ENCODE peak calls at places on chromosomes 13 and 19, in four cellular contexts. J, K, F and L are unnamed samples.

GRCh38 chr13:49319555-49320350 is 72.0 kb downstream of the CDADC1 start:
- DNase-seq in F (no peak), J (no peak), K (no peak), L (no peak)

GRCh38 chr13:107258599-107259187 is 690.8 kb upstream of the ARGLU1 start:
- DNase-seq in J (no peak), F (no peak), K (no peak), L (no peak)

GRCh38 chr13:82829040-82829439 is 1053.2 kb downstream of the SLITRK1 start:
- DNase-seq in K (no peak), F (no peak), J (no peak), L (no peak)

GRCh38 chr13:104015646-104016396 is 949.6 kb upstream of the SLC10A2 start:
- DNase-seq in J (no peak), F (no peak), K (no peak), L (no peak)

GRCh38 chr19:49908480-49909420 is 12.1 kb upstream of the IL4I1 start:
- DNase-seq in K (no peak), J (no peak), F (no peak), L (no peak)

GRCh38 chr19:28710278-28710677 is 502.7 kb downstream of the UQCRFS1 start:
- DNase-seq in J (no peak), F (peak; percentile 78), K (no peak), L (no peak)

GRCh38 chr13:42497798-42498197 is 76.2 kb upstream of the TNFSF11 start:
- DNase-seq in J (no peak), K (no peak), F (peak; percentile 75), L (no peak)

GRCh38 chr19:52518646-52519045 is 8.8 kb upstream of the ZNF808 start:
- DNase-seq in J (no peak), F (no peak), K (no peak), L (no peak)

GRCh38 chr19:16198363-16198636 is 589 bp downstream of the AP1M1 start:
- DNase-seq in F (no peak), K (no peak), J (no peak), L (no peak)

GRCh38 chr19:40691421-40692211 is 1.2 kb upstream of the NUMBL start:
- DNase-seq in F (peak; percentile 53), J (no peak), K (no peak), L (no peak)

GRCh38 chr13:87259479-87260083 is 411.6 kb upstream of the SLITRK5 start:
- DNase-seq in K (no peak), F (no peak), J (no peak), L (no peak)

GRCh38 chr19:31286491-31286890 is 62.7 kb downstream of the TSHZ3 start:
- DNase-seq in K (no peak), J (no peak), F (no peak), L (peak; percentile 3)

GRCh38 chr19:2049741-2050348 is 1.2 kb downstream of the MKNK2 start:
- DNase-seq in J (peak; percentile 83), K (peak; percentile 79), F (peak; percentile 75), L (no peak)

GRCh38 chr19:13961826-13962737 is 9.8 kb downstream of the DCAF15 start:
- DNase-seq in K (peak; percentile 27), F (peak; percentile 26), J (no peak), L (no peak)

GRCh38 chr13:114130708-114131580 is 1.5 kb downstream of the RASA3 start:
- DNase-seq in J (peak; percentile 55), F (peak; percentile 95), K (peak; percentile 67), L (no peak)

GRCh38 chr19:48194041-48194871 is 23.8 kb downstream of the ZSWIM9 start:
- DNase-seq in J (no peak), F (peak; percentile 36), K (no peak), L (no peak)

GRCh38 chr13:92626274-92626673 is 600.3 kb upstream of the GPC6 start:
- DNase-seq in K (no peak), F (no peak), J (no peak), L (no peak)

GRCh38 chr13:113211774-113212173 is 2.4 kb downstream of the CUL4A start:
- DNase-seq in J (no peak), K (no peak), F (no peak), L (no peak)

GRCh38 chr19:58551123-58551497 is 3.8 kb downstream of the CHMP2A start:
- DNase-seq in F (no peak), J (no peak), K (no peak), L (no peak)

GRCh38 chr19:3982701-3983541 is 2.3 kb downstream of the EEF2 start:
- DNase-seq in K (peak; percentile 48), J (no peak), F (peak; percentile 80), L (no peak)

GRCh38 chr19:45591004-45591637 is 6.5 kb upstream of the OPA3 start:
- DNase-seq in K (no peak), J (no peak), F (peak; percentile 71), L (no peak)

GRCh38 chr19:43809762-43810696 is 7.8 kb upstream of the LYPD5 start:
- DNase-seq in J (no peak), K (no peak), F (peak; percentile 75), L (no peak)

GRCh38 chr13:80093888-80094287 is 247.0 kb downstream of the SPRY2 start:
- DNase-seq in J (no peak), F (no peak), K (no peak), L (no peak)

GRCh38 chr19:48815870-48816501 is 5.2 kb upstream of the BCAT2 start:
- DNase-seq in K (peak; percentile 37), J (no peak), F (peak; percentile 33), L (no peak)

GRCh38 chr13:44487989-44488388 is 88.1 kb downstream of the TSC22D1 start:
- DNase-seq in K (no peak), J (no peak), F (no peak), L (no peak)

GRCh38 chr13:50594276-50594970 is 249.1 kb downstream of the DLEU7 start:
- DNase-seq in K (no peak), J (no peak), F (no peak), L (no peak)

GRCh38 chr13:94968757-94969086 is 256.4 kb upstream of the SOX21 start:
- DNase-seq in F (no peak), J (no peak), K (no peak), L (no peak)

GRCh38 chr13:52651880-52652169 is 811 bp upstream of the SUGT1 start:
- DNase-seq in F (no peak), J (no peak), K (no peak), L (no peak)

GRCh38 chr19:4449022-4449825 is 8.4 kb downstream of the UBXN6 start:
- DNase-seq in K (peak; percentile 93), F (no peak), J (peak; percentile 85), L (no peak)

GRCh38 chr19:46710687-46711086 is 6.2 kb downstream of the PRKD2 start:
- DNase-seq in K (no peak), F (no peak), J (no peak), L (no peak)

GRCh38 chr13:29402168-29402621 is 193.3 kb downstream of the SLC7A1 start:
- DNase-seq in K (no peak), F (no peak), J (no peak), L (no peak)

GRCh38 chr19:46067691-46068090 is 26.9 kb upstream of the IGFL4 start:
- DNase-seq in J (no peak), F (no peak), K (no peak), L (no peak)

GRCh38 chr19:50496189-50497029 is 14.6 kb downstream of the JOSD2 start:
- DNase-seq in F (no peak), K (peak; percentile 89), J (peak; percentile 74), L (no peak)

GRCh38 chr13:83024226-83024625 is 858.0 kb downstream of the SLITRK1 start:
- DNase-seq in K (no peak), F (no peak), J (no peak), L (no peak)

GRCh38 chr19:45952691-45953505 is 20.8 kb downstream of the NOVA2 start:
- DNase-seq in F (peak; percentile 75), K (no peak), J (peak; percentile 40), L (no peak)

GRCh38 chr19:54451331-54451871 is 2.4 kb downstream of the LENG8 start:
- DNase-seq in J (no peak), F (no peak), K (no peak), L (no peak)

GRCh38 chr19:38265213-38265861 is 964 bp downstream of the SPINT2 start:
- DNase-seq in F (no peak), J (no peak), K (no peak), L (no peak)

GRCh38 chr19:20662421-20663105 is 1.2 kb upstream of the ZNF626 start:
- DNase-seq in J (no peak), K (no peak), F (no peak), L (no peak)

GRCh38 chr13:23175920-23176319 is 4.9 kb upstream of the SGCG start:
- DNase-seq in J (no peak), K (no peak), F (peak; percentile 31), L (no peak)
- TF ChIP-seq CTCF in J (no peak), K (no peak), F (no peak), L (no peak)

GRCh38 chr13:35526577-35526976 is 50.1 kb upstream of the MAB21L1 start:
- DNase-seq in J (no peak), K (no peak), F (no peak), L (no peak)
- TF ChIP-seq CTCF in J (no peak), K (no peak), F (no peak), L (no peak)

DNA sequence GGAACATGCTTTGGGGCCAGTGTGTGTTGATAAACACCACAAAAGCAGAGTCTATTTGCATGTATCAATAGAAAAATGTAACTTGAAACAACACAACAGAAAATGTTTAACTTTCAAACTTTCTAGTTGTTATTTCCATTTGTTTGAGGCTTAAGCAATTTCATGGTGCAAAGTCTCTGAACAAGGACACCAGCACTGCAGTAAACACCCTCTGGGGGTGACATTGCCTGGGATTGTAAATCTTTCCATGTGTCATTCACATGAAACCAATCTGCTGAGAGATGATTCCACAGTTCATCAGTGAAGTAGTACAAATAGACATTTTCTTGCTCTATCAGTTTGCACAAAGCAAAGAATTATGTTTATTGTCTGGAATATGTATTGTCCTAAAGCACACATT is 124.5 kb downstream of the ITGBL1 start:
- DNase-seq in F (no peak), K (no peak), J (no peak), L (no peak)
- TF ChIP-seq CTCF in F (no peak), K (no peak), J (no peak), L (no peak)

GRCh38 chr13:89361909-89362308 is 1690.7 kb downstream of the SLITRK5 start:
- DNase-seq in J (no peak), F (no peak), K (no peak), L (no peak)
- TF ChIP-seq CTCF in J (peak; percentile 31), F (no peak), K (no peak), L (no peak)

GRCh38 chr13:38759390-38759789 is 72.5 kb downstream of the FREM2 start:
- DNase-seq in K (no peak), F (no peak), J (no peak), L (no peak)

GRCh38 chr13:38758278-38758677 is 71.4 kb downstream of the FREM2 start:
- DNase-seq in J (no peak), F (no peak), K (no peak), L (no peak)

GRCh38 chr13:38766799-38767198 is 79.9 kb downstream of the FREM2 start:
- DNase-seq in J (no peak), K (no peak), F (no peak), L (no peak)

GRCh38 chr13:38767506-38768265 is 80.8 kb downstream of the FREM2 start:
- DNase-seq in F (no peak), J (no peak), K (no peak), L (no peak)

GRCh38 chr13:38763446-38764381 is 76.8 kb downstream of the FREM2 start:
- DNase-seq in K (no peak), J (no peak), F (peak; percentile 3), L (no peak)
- TF ChIP-seq CTCF in K (peak; percentile 45), J (peak; percentile 62), F (peak; percentile 55), L (peak; percentile 5)